ENCODE peak calls at places on chromosomes 2 and 18, in ten cellular contexts. F is MV-4-11, Z is GM13977, Y is mesenchymal stem cell, R is cardiac fibroblast, I is glutamatergic neuron, K is HFFc6, C is iris pigment epithelial cell, T is hepatocyte, Q is NCI-H2081. N is an unnamed sample.

GRCh38 chr2:9703085-9703641 is 72.4 kb upstream of the YWHAQ start:
- DNase-seq in F (peak), Z (no peak), Y (peak), R (peak), I (no peak), K (peak), C (peak), T (peak), Q (peak), N (peak)

GRCh38 chr2:50752228-50752627 is 279.7 kb downstream of the NRXN1 start:
- DNase-seq in F (no peak), Z (no peak), Y (no peak), R (no peak), I (no peak), K (no peak), C (no peak), T (no peak), Q (no peak), N (no peak)

GRCh38 chr2:45432406-45432805 is 178.7 kb downstream of the SRBD1 start:
- DNase-seq in F (no peak), Z (no peak), Y (no peak), R (peak), I (no peak), K (peak), C (peak), T (no peak), Q (no peak), N (no peak)

GRCh38 chr18:68147728-68148127 is 567.2 kb downstream of the TMX3 start:
- DNase-seq in F (no peak), Z (no peak), Y (peak), R (no peak), I (no peak), K (no peak), C (peak), T (no peak), Q (no peak), N (peak)

GRCh38 chr18:50734886-50735285 is 84.9 kb downstream of the MRO start:
- DNase-seq in F (no peak), Z (no peak), Y (no peak), R (no peak), I (no peak), K (no peak), C (no peak), T (no peak), Q (no peak), N (no peak)

GRCh38 chr2:173657996-173658717 is 303.5 kb downstream of the CDCA7 start:
- DNase-seq in F (no peak), Z (no peak), Y (peak), R (peak), I (no peak), K (peak), C (peak), T (peak), Q (no peak), N (peak)

GRCh38 chr18:79526468-79527460 is 131.0 kb downstream of the NFATC1 start:
- DNase-seq in F (no peak), Z (no peak), Y (no peak), R (peak), I (peak), K (no peak), C (no peak), T (no peak), Q (no peak), N (no peak)

GRCh38 chr18:77208969-77209368 is 40.7 kb upstream of the GALR1 start:
- DNase-seq in F (peak), Z (peak), Y (peak), R (peak), I (no peak), K (peak), C (peak), T (no peak), Q (no peak), N (peak)

GRCh38 chr2:104836837-104837236 is 17.1 kb upstream of the POU3F3 start:
- DNase-seq in F (no peak), Z (no peak), Y (no peak), R (no peak), I (no peak), K (no peak), C (no peak), T (no peak), Q (no peak), N (no peak)

GRCh38 chr2:150705767-150706166 is 218.3 kb upstream of the RND3 start:
- DNase-seq in F (no peak), Z (no peak), Y (no peak), R (no peak), I (no peak), K (no peak), C (peak), T (no peak), Q (no peak), N (peak)

GRCh38 chr2:178306351-178307073 is 112.2 kb downstream of the OSBPL6 start:
- DNase-seq in F (peak), Z (peak), Y (peak), R (peak), I (peak), K (no peak), C (peak), T (peak), Q (peak), N (peak)

GRCh38 chr2:12177995-12178760 is 431.7 kb downstream of the LPIN1 start:
- DNase-seq in F (no peak), Z (no peak), Y (no peak), R (no peak), I (no peak), K (no peak), C (no peak), T (no peak), Q (no peak), N (no peak)

GRCh38 chr2:162146906-162147305 is 5.1 kb downstream of the GCG start:
- DNase-seq in F (no peak), Z (no peak), Y (no peak), R (no peak), I (no peak), K (peak), C (peak), T (no peak), Q (no peak), N (no peak)

GRCh38 chr18:22114526-22115321 is 54.7 kb upstream of the GATA6 start:
- DNase-seq in F (no peak), Z (no peak), Y (no peak), R (no peak), I (no peak), K (no peak), C (no peak), T (no peak), Q (no peak), N (no peak)

GRCh38 chr2:47313141-47313691 is 89.7 kb upstream of the MSH2 start:
- DNase-seq in F (no peak), Z (no peak), Y (peak), R (peak), I (no peak), K (no peak), C (peak), T (peak), Q (no peak), N (no peak)

GRCh38 chr18:9694174-9694573 is 13.9 kb upstream of the RAB31 start:
- DNase-seq in F (no peak), Z (no peak), Y (no peak), R (no peak), I (no peak), K (no peak), C (no peak), T (no peak), Q (no peak), N (no peak)

GRCh38 chr2:121771976-121772742 is 16.7 kb downstream of the TSN start:
- DNase-seq in F (no peak), Z (no peak), Y (no peak), R (peak), I (peak), K (no peak), C (no peak), T (no peak), Q (no peak), N (peak)

GRCh38 chr2:46269545-46270273 is 27.5 kb upstream of the EPAS1 start:
- DNase-seq in F (no peak), Z (no peak), Y (peak), R (peak), I (no peak), K (no peak), C (peak), T (no peak), Q (no peak), N (no peak)

GRCh38 chr2:69584127-69584889 is 59.2 kb downstream of the AAK1 start:
- DNase-seq in F (no peak), Z (no peak), Y (no peak), R (no peak), I (no peak), K (no peak), C (no peak), T (no peak), Q (no peak), N (no peak)

GRCh38 chr18:5975111-5975622 is 79.8 kb upstream of the TMEM200C start:
- DNase-seq in F (peak), Z (peak), Y (peak), R (peak), I (no peak), K (no peak), C (peak), T (no peak), Q (no peak), N (peak)

GRCh38 chr2:30701782-30702181 is 105.5 kb downstream of the CAPN13 start:
- DNase-seq in F (peak), Z (no peak), Y (no peak), R (no peak), I (no peak), K (no peak), C (no peak), T (no peak), Q (no peak), N (no peak)

GRCh38 chr18:62717059-62717849 is 1.9 kb downstream of the PHLPP1 start:
- DNase-seq in F (peak), Z (peak), Y (peak), R (peak), I (no peak), K (peak), C (peak), T (peak), Q (peak), N (peak)

GRCh38 chr2:55556809-55557208 is 37.3 kb downstream of the CFAP36 start:
- DNase-seq in F (no peak), Z (no peak), Y (no peak), R (no peak), I (no peak), K (no peak), C (no peak), T (no peak), Q (no peak), N (no peak)

GRCh38 chr2:100704156-100704555 is 115.8 kb upstream of the NPAS2 start:
- DNase-seq in F (no peak), Z (no peak), Y (no peak), R (no peak), I (no peak), K (no peak), C (no peak), T (no peak), Q (no peak), N (no peak)